ENCODE peak calls at places on chromosome 2, in seven cellular contexts. X, R, B, E, G, H and T are unnamed samples.
A peak's percentile ranks its signal among the peaks of the same experiment; 100 is the strongest.

GRCh38 chr2:222318026-222318711 is 19.4 kb upstream of the PAX3 start:
- DNase-seq in B (peak; percentile 73), H (peak; percentile 69), X (peak; percentile 35), R (peak; percentile 91), G (peak; percentile 57), E (no peak), T (no peak)

GRCh38 chr2:119377266-119377972 is 10.6 kb downstream of the DBI start:
- DNase-seq in H (no peak), X (no peak), G (no peak), E (no peak), B (no peak), R (peak; percentile 41), T (no peak)

GRCh38 chr2:186917866-186918265 is 68.9 kb upstream of the ZSWIM2 start:
- DNase-seq in H (no peak), G (peak; percentile 36), X (no peak), E (no peak), B (no peak), R (no peak), T (no peak)

GRCh38 chr2:164764996-164765395 is 76.6 kb downstream of the COBLL1 start:
- DNase-seq in R (no peak), G (peak; percentile 48), B (no peak), E (no peak), H (peak; percentile 21), X (no peak), T (no peak)

GRCh38 chr2:203951366-203951902 is 14.9 kb downstream of the ICOS start:
- DNase-seq in X (no peak), G (no peak), R (no peak), E (no peak), H (no peak), B (no peak), T (no peak)

GRCh38 chr2:96599941-96600340 is 38.2 kb downstream of the KANSL3 start:
- DNase-seq in G (no peak), R (no peak), H (no peak), B (no peak), E (no peak), X (no peak), T (no peak)

GRCh38 chr2:23584054-23584745 is 199.2 kb downstream of the KLHL29 start:
- DNase-seq in G (no peak), R (no peak), H (no peak), B (no peak), X (no peak), E (no peak), T (no peak)

GRCh38 chr2:27322301-27322765 is 564 bp downstream of the MPV17 start:
- DNase-seq in E (no peak), B (peak; percentile 15), H (peak; percentile 17), X (no peak), R (no peak), G (peak; percentile 32), T (no peak)

GRCh38 chr2:84792856-84793522 is 87.9 kb downstream of the TRABD2A start:
- DNase-seq in B (peak; percentile 10), G (peak; percentile 48), X (no peak), E (no peak), H (no peak), R (no peak), T (no peak)

GRCh38 chr2:3272761-3273160 is 104.9 kb downstream of the EIPR1 start:
- DNase-seq in R (no peak), G (no peak), B (no peak), H (no peak), X (no peak), E (no peak), T (no peak)

GRCh38 chr2:1736997-1737480 is 7.3 kb downstream of the PXDN start:
- DNase-seq in X (no peak), H (peak; percentile 72), R (peak; percentile 39), E (peak; percentile 17), G (peak; percentile 94), B (no peak), T (no peak)

GRCh38 chr2:50786345-50786744 is 245.6 kb downstream of the NRXN1 start:
- DNase-seq in G (no peak), E (no peak), B (no peak), R (no peak), H (no peak), X (no peak), T (no peak)

GRCh38 chr2:23620841-23621341 is 235.9 kb downstream of the KLHL29 start:
- DNase-seq in H (peak; percentile 20), R (no peak), G (peak; percentile 16), E (no peak), B (no peak), X (no peak), T (no peak)

GRCh38 chr2:230512955-230513748 is 97.2 kb downstream of the SP100 start:
- DNase-seq in H (no peak), R (no peak), E (no peak), B (peak; percentile 31), G (peak; percentile 10), X (no peak), T (no peak)

GRCh38 chr2:227095346-227095745 is 68.7 kb downstream of the COL4A4 start:
- DNase-seq in B (no peak), X (no peak), R (no peak), E (no peak), G (no peak), H (no peak), T (no peak)

GRCh38 chr2:19140463-19141208 is 217.8 kb downstream of the OSR1 start:
- DNase-seq in E (no peak), G (peak; percentile 70), X (peak; percentile 72), R (peak; percentile 54), H (peak; percentile 57), B (peak; percentile 98), T (no peak)

GRCh38 chr2:18829331-18829902 is 240.0 kb upstream of the NT5C1B start:
- DNase-seq in G (peak; percentile 69), H (peak; percentile 80), R (no peak), B (peak; percentile 24), X (no peak), E (no peak), T (no peak)

GRCh38 chr2:108409768-108410167 is 32.0 kb downstream of the SULT1C4 start:
- DNase-seq in G (peak; percentile 55), H (peak; percentile 58), R (no peak), B (no peak), X (no peak), E (no peak), T (no peak)

GRCh38 chr2:120298173-120298835 is 45.7 kb downstream of the RALB start:
- DNase-seq in X (no peak), B (no peak), H (peak; percentile 23), G (peak; percentile 37), R (no peak), E (no peak), T (no peak)

GRCh38 chr2:150705357-150705756 is 217.9 kb upstream of the RND3 start:
- DNase-seq in B (no peak), G (no peak), H (no peak), R (no peak), E (no peak), X (no peak), T (no peak)

GRCh38 chr2:88844960-88845359 is 153.5 kb downstream of the RPIA start:
- DNase-seq in E (no peak), G (no peak), R (no peak), B (no peak), H (no peak), X (no peak), T (no peak)

GRCh38 chr2:132270255-132270654 is 108.5 kb upstream of the ANKRD30BL start:
- DNase-seq in R (no peak), B (no peak), H (no peak), E (no peak), X (no peak), G (no peak), T (no peak)
- H3K4me3 ChIP-seq in R (no peak overlapping the region), B (no peak overlapping the region), H (no peak overlapping the region), E (no peak overlapping the region), X (no peak overlapping the region), G (no peak overlapping the region), T (no peak overlapping the region)

DNA sequence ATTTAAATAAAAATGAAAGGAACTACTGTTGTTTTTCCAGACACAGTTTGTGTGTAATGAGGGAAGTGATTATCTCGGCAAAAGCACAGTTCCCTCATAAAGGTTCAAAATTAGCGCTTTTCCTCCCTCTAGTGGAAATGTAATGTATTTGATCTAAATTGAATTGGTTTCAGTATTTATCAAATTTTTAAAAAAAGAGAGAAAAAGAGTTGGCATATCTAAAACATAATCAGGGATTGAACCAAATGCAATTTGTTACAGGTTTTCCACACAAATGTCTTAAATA is 37.5 kb downstream of the CMPK2 start:
- DNase-seq in E (no peak), G (peak; percentile 68), X (peak; percentile 16), B (peak; percentile 28), R (no peak), H (peak; percentile 49), T (no peak)
- TF ChIP-seq CTCF in E (peak; percentile 58), G (peak; percentile 51), X (peak; percentile 38), B (peak; percentile 35), R (peak; percentile 74), H (peak; percentile 58), T (peak; percentile 20)

DNA sequence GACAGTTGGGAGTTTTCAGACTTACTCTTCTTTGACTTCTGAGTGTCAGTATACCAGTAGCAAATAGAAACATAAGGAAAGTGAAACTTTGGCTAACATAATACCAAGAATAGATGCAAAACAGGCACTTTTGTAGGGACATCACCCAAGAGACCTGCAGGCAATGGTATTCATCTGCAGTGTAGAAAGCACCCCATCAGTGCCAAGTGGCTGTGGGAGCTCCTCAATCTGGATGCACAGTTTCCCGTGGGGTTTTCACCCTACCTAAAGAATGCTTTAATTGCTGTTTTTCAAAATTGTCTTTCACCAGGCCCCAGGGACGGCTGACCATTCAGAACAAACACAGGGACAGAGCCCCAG is 96.6 kb upstream of the GPR45 start:
- DNase-seq in X (no peak), R (no peak), H (no peak), B (no peak), G (no peak), E (no peak), T (no peak)
- H3K4me3 ChIP-seq in X (no peak overlapping the region), R (no peak overlapping the region), H (no peak overlapping the region), B (no peak overlapping the region), G (no peak overlapping the region), E (peak overlapping the region; percentile 53), T (no peak overlapping the region)

GRCh38 chr2:215860076-215860475 is 153.3 kb downstream of the MREG start:
- DNase-seq in E (no peak), X (no peak), B (no peak), H (peak; percentile 48), R (no peak), G (no peak), T (no peak)

GRCh38 chr2:215851091-215851490 is 162.3 kb downstream of the MREG start:
- DNase-seq in E (no peak), B (no peak), R (no peak), X (no peak), G (peak; percentile 61), H (peak; percentile 59), T (no peak)

GRCh38 chr2:215850380-215850779 is 163.0 kb downstream of the MREG start:
- DNase-seq in G (no peak), E (no peak), H (no peak), R (no peak), X (no peak), B (no peak), T (no peak)

GRCh38 chr2:215861607-215862033 is 151.7 kb downstream of the MREG start:
- DNase-seq in E (no peak), R (no peak), X (no peak), H (no peak), B (no peak), G (no peak), T (no peak)

DNA sequence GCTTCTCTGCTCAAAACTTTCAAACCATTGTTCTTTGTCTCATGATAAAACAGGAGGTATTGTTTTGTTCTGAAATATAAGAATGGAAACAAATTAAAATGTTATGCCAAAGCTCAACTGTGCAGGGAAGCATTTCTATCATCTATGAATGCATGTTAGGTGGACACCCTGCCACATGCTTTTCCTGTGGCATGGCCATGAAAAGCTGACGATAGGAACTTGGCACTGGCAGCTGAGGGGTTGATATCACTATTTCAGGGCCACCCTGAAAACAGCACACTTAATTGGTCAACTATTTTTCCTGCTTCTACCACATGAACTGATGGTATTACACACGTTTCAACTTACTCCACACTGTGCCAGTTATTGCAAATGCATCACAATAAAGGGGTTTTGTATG is 157.3 kb downstream of the MREG start:
- DNase-seq in G (no peak), R (no peak), X (no peak), B (no peak), H (no peak), E (no peak), T (no peak)
- TF ChIP-seq CTCF in G (no peak), R (no peak), X (no peak), B (no peak), H (no peak), E (no peak), T (no peak)